ENCODE peak calls at places on chromosomes 12 and 14, in seven cellular contexts. K, Y, F, U, C, R and E are unnamed samples.
A peak's percentile ranks its signal among the peaks of the same experiment; 100 is the strongest.

GRCh38 chr14:34081576-34082136 is 130.8 kb upstream of the EGLN3 start:
- DNase-seq in K (peak; percentile 57), Y (peak; percentile 88), F (no peak), U (peak; percentile 91), C (peak; percentile 49), R (no peak), E (no peak)

GRCh38 chr12:23084236-23084995 is 459.4 kb downstream of the ETNK1 start:
- DNase-seq in K (no peak), Y (peak; percentile 99), F (no peak), U (peak; percentile 77), C (no peak), R (no peak), E (no peak)

GRCh38 chr12:82363990-82364389 is 5.7 kb downstream of the METTL25 start:
- DNase-seq in K (no peak), Y (no peak), F (no peak), U (no peak), C (no peak), R (no peak), E (no peak)

GRCh38 chr14:95460647-95461478 is 55.6 kb downstream of the SYNE3 start:
- DNase-seq in K (peak; percentile 37), Y (peak; percentile 80), F (no peak), U (peak; percentile 45), C (peak; percentile 31), R (no peak), E (no peak)

GRCh38 chr12:124740691-124741137 is 123.0 kb downstream of the SCARB1 start:
- DNase-seq in K (peak; percentile 78), Y (peak; percentile 72), F (no peak), U (peak; percentile 87), C (no peak), R (no peak), E (no peak)

GRCh38 chr12:16299403-16299802 is 21.9 kb upstream of the SLC15A5 start:
- DNase-seq in K (no peak), Y (peak; percentile 12), F (no peak), U (peak; percentile 36), C (no peak), R (no peak), E (no peak)

GRCh38 chr12:43832506-43833168 is 3.2 kb upstream of the TMEM117 start:
- DNase-seq in K (no peak), Y (no peak), F (no peak), U (no peak), C (no peak), R (no peak), E (no peak)

GRCh38 chr14:43031598-43031997 is 1424.9 kb downstream of the LRFN5 start:
- DNase-seq in K (no peak), Y (no peak), F (no peak), U (peak; percentile 50), C (no peak), R (no peak), E (no peak)

GRCh38 chr14:39370415-39370814 is 61.8 kb downstream of the FBXO33 start:
- DNase-seq in K (no peak), Y (no peak), F (no peak), U (no peak), C (no peak), R (no peak), E (no peak)

GRCh38 chr14:97426776-97427175 is 629.6 kb downstream of the VRK1 start:
- DNase-seq in K (no peak), Y (no peak), F (no peak), U (no peak), C (no peak), R (no peak), E (no peak)

GRCh38 chr12:15823360-15824128 is 34.4 kb upstream of the EPS8 start:
- DNase-seq in K (no peak), Y (no peak), F (no peak), U (no peak), C (no peak), R (no peak), E (no peak)

GRCh38 chr12:116241157-116241772 is 36.2 kb downstream of the MED13L start:
- DNase-seq in K (no peak), Y (no peak), F (no peak), U (peak; percentile 73), C (no peak), R (no peak), E (no peak)

GRCh38 chr14:96108061-96108795 is 69.1 kb downstream of the C14orf132 start:
- DNase-seq in K (no peak), Y (no peak), F (no peak), U (no peak), C (no peak), R (no peak), E (no peak)

GRCh38 chr14:64220056-64220455 is 74.1 kb downstream of the ESR2 start:
- DNase-seq in K (no peak), Y (no peak), F (no peak), U (no peak), C (no peak), R (no peak), E (no peak)

GRCh38 chr14:28412076-28412475 is 354.5 kb upstream of the FOXG1 start:
- DNase-seq in K (no peak), Y (peak; percentile 2), F (no peak), U (no peak), C (no peak), R (no peak), E (no peak)

GRCh38 chr12:26936559-26937442 is 980 bp downstream of the INTS13 start:
- DNase-seq in K (no peak), Y (no peak), F (no peak), U (peak; percentile 17), C (no peak), R (no peak), E (no peak)

GRCh38 chr14:100994082-100994481 is 90.6 kb upstream of the RTL1 start:
- DNase-seq in K (peak; percentile 52), Y (peak; percentile 58), F (no peak), U (peak; percentile 75), C (no peak), R (no peak), E (no peak)

GRCh38 chr14:103361868-103362267 is 23.3 kb upstream of the MARK3 start:
- DNase-seq in K (peak; percentile 63), Y (peak; percentile 97), F (no peak), U (peak; percentile 97), C (peak; percentile 58), R (no peak), E (no peak)

GRCh38 chr12:132711169-132711843 is 664 bp downstream of the PGAM5 start:
- DNase-seq in K (no peak), Y (peak; percentile 45), F (peak; percentile 49), U (no peak), C (peak; percentile 29), R (no peak), E (no peak)

GRCh38 chr12:6392499-6392898 is 8.5 kb downstream of the LTBR start:
- DNase-seq in K (no peak), Y (no peak), F (no peak), U (no peak), C (peak; percentile 35), R (no peak), E (no peak)

GRCh38 chr14:105168979-105169507 is 467 bp upstream of the JAG2 start:
- DNase-seq in K (no peak), Y (no peak), F (peak; percentile 55), U (no peak), C (no peak), R (peak; percentile 64), E (no peak)

GRCh38 chr14:57418999-57419398 is 28.6 kb downstream of the NAA30 start:
- DNase-seq in K (no peak), Y (no peak), F (no peak), U (no peak), C (no peak), R (no peak), E (no peak)

GRCh38 chr12:88625316-88625715 is 45.0 kb upstream of the KITLG start:
- DNase-seq in K (no peak), Y (no peak), F (no peak), U (no peak), C (no peak), R (no peak), E (no peak)

GRCh38 chr12:22101749-22102243 is 55.8 kb downstream of the CMAS start:
- DNase-seq in K (no peak), Y (peak; percentile 94), F (no peak), U (peak; percentile 46), C (no peak), R (peak; percentile 31), E (no peak)

GRCh38 chr14:30193791-30194407 is 266.3 kb upstream of the PRKD1 start:
- DNase-seq in K (no peak), Y (peak; percentile 93), F (no peak), U (peak; percentile 18), C (no peak), R (no peak), E (no peak)

GRCh38 chr12:13167226-13167625 is 29.3 kb upstream of the EMP1 start:
- DNase-seq in K (no peak), Y (peak; percentile 46), F (no peak), U (peak; percentile 91), C (peak; percentile 89), R (no peak), E (no peak)
- H3K4me1 ChIP-seq in K (peaks cover 76% of the 10 kb centered on the region), Y (peaks cover 13% of the 10 kb centered on the region), F (no peaks in the 10 kb centered on the region), U (peaks cover 43% of the 10 kb centered on the region), C (peaks cover 89% of the 10 kb centered on the region), R (peaks cover 9% of the 10 kb centered on the region), E (peaks cover 19% of the 10 kb centered on the region)

GRCh38 chr12:51866324-51866723 is 17.8 kb upstream of the FIGNL2 start:
- DNase-seq in K (no peak), Y (no peak), F (no peak), U (no peak), C (no peak), R (no peak), E (no peak)
- H3K4me1 ChIP-seq in K (peaks cover 6% of the 10 kb centered on the region), Y (peaks cover 2% of the 10 kb centered on the region), F (peaks cover 4% of the 10 kb centered on the region), U (no peaks in the 10 kb centered on the region), C (no peaks in the 10 kb centered on the region), R (peaks cover 16% of the 10 kb centered on the region), E (no peaks in the 10 kb centered on the region)

GRCh38 chr12:1614360-1614759 is 14.7 kb upstream of the WNT5B start:
- DNase-seq in K (no peak), Y (no peak), F (no peak), U (no peak), C (no peak), R (no peak), E (no peak)

GRCh38 chr12:1610072-1610643 is 15.8 kb upstream of the FBXL14 start:
- DNase-seq in K (no peak), Y (no peak), F (no peak), U (no peak), C (no peak), R (no peak), E (no peak)

GRCh38 chr12:1613860-1614259 is 15.2 kb upstream of the WNT5B start:
- DNase-seq in K (no peak), Y (no peak), F (no peak), U (no peak), C (no peak), R (no peak), E (no peak)

GRCh38 chr12:1612196-1612595 is 16.8 kb upstream of the WNT5B start:
- DNase-seq in K (no peak), Y (peak; percentile 38), F (no peak), U (no peak), C (no peak), R (no peak), E (no peak)

DNA sequence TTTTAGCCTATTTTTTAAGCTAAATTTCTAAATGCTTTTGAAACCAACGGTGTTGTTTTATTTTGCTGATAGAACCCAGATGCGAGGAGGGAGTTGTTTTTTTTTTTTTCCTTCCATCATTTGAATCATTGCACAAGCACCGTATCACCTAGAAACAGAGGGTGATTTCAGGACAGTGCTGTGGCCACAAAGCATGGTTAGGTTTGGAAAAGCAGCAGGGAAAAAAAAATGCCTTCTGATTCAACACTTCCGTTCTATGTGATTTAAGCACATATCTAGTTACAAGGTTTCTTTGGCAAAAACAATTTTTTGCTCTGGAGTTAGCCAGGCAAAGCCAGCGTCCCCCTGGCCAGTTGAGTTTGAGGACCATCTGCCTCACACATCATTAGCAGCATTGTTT is 17.3 kb upstream of the WNT5B start:
- DNase-seq in K (no peak), Y (peak; percentile 93), F (no peak), U (no peak), C (no peak), R (no peak), E (no peak)
- H3K4me1 ChIP-seq in K (peaks cover 2% of the 10 kb centered on the region), Y (peaks cover 9% of the 10 kb centered on the region), F (peaks cover 27% of the 10 kb centered on the region), U (peaks cover 2% of the 10 kb centered on the region), C (peaks cover 18% of the 10 kb centered on the region), R (peaks cover 9% of the 10 kb centered on the region), E (no peaks in the 10 kb centered on the region)

GRCh38 chr12:112837629-112838191 is 46.2 kb downstream of the RPH3A start:
- DNase-seq in K (no peak), Y (peak; percentile 53), F (no peak), U (peak; percentile 91), C (no peak), R (no peak), E (no peak)
- H3K4me1 ChIP-seq in K (peaks cover 24% of the 10 kb centered on the region), Y (peaks cover 2% of the 10 kb centered on the region), F (no peaks in the 10 kb centered on the region), U (peaks cover 50% of the 10 kb centered on the region), C (peaks cover 35% of the 10 kb centered on the region), R (no peaks in the 10 kb centered on the region), E (no peaks in the 10 kb centered on the region)